ENCODE peak calls at places on chromosomes 6 and 20, in five cellular contexts. G is fibroblast of the aortic adventitia, D is IMR-90, Z is left lung, E is A549. Y is an unnamed sample.

GRCh38 chr6:134106702-134107101 is 54.3 kb upstream of the SLC2A12 start:
- DNase-seq in D (peak; percentile 39), Z (no peak), G (no peak), E (no peak), Y (no peak)

GRCh38 chr6:137589067-137589848 is 95.1 kb upstream of the OLIG3 start:
- DNase-seq in Z (no peak), E (peak; percentile 10), D (peak; percentile 50), G (peak; percentile 28), Y (no peak)

GRCh38 chr6:156396068-156396771 is 381.0 kb upstream of the ARID1B start:
- DNase-seq in Z (no peak), G (no peak), D (no peak), E (no peak), Y (no peak)

GRCh38 chr20:24497851-24498250 is 28.4 kb downstream of the SYNDIG1 start:
- DNase-seq in G (peak; percentile 58), Z (no peak), E (no peak), D (peak; percentile 33), Y (no peak)

GRCh38 chr6:52328721-52329120 is 33.2 kb upstream of the PAQR8 start:
- DNase-seq in Z (no peak), G (no peak), E (no peak), D (no peak), Y (no peak)

GRCh38 chr6:98487612-98488011 is 346.8 kb upstream of the POU3F2 start:
- DNase-seq in D (no peak), G (no peak), Z (peak; percentile 10), E (no peak), Y (no peak)

GRCh38 chr6:39111280-39111679 is 3.7 kb downstream of the SAYSD1 start:
- DNase-seq in E (no peak), D (no peak), Z (no peak), G (no peak), Y (no peak)

GRCh38 chr6:1497593-1498105 is 108.3 kb downstream of the FOXF2 start:
- DNase-seq in E (no peak), Z (no peak), D (no peak), G (no peak), Y (no peak)

GRCh38 chr6:135909737-135910387 is 58.4 kb downstream of the PDE7B start:
- DNase-seq in G (peak; percentile 62), D (peak; percentile 36), Z (no peak), E (peak; percentile 7), Y (peak; percentile 38)

GRCh38 chr20:33684533-33685327 is 1.5 kb downstream of the E2F1 start:
- DNase-seq in G (no peak), D (no peak), Z (no peak), E (no peak), Y (peak; percentile 48)

GRCh38 chr6:152595507-152595906 is 41.7 kb downstream of the SYNE1 start:
- DNase-seq in E (no peak), G (peak; percentile 37), Z (no peak), D (peak; percentile 17), Y (no peak)

GRCh38 chr20:35111141-35111888 is 18.7 kb upstream of the TRPC4AP start:
- DNase-seq in D (peak; percentile 87), E (no peak), Z (no peak), G (peak; percentile 81), Y (no peak)

GRCh38 chr6:17466707-17467106 is 73.3 kb downstream of the CAP2 start:
- DNase-seq in G (no peak), Z (no peak), E (peak; percentile 7), D (peak; percentile 46), Y (no peak)

GRCh38 chr20:37387519-37388269 is 41.8 kb downstream of the SRC start:
- DNase-seq in G (no peak), D (no peak), E (no peak), Z (no peak), Y (no peak)

GRCh38 chr20:45469336-45470261 is at the start of gene WFDC2:
- DNase-seq in D (no peak), G (no peak), E (no peak), Z (peak; percentile 86), Y (peak; percentile 68)

GRCh38 chr6:99189823-99190721 is 159.4 kb downstream of the FAXC start:
- DNase-seq in Z (no peak), D (no peak), E (no peak), G (no peak), Y (no peak)

GRCh38 chr6:21479140-21479539 is 114.4 kb upstream of the SOX4 start:
- DNase-seq in D (peak; percentile 23), Z (no peak), G (peak; percentile 71), E (no peak), Y (no peak)

GRCh38 chr20:60232380-60232779 is 274.2 kb downstream of the CDH26 start:
- DNase-seq in D (no peak), E (no peak), G (no peak), Z (no peak), Y (no peak)

GRCh38 chr20:5602346-5602745 is 147.9 kb upstream of the SHLD1 start:
- DNase-seq in Z (no peak), E (no peak), G (peak; percentile 50), D (peak; percentile 45), Y (no peak)

GRCh38 chr6:152004036-152004566 is 196.6 kb downstream of the ESR1 start:
- DNase-seq in G (peak; percentile 9), D (no peak), Z (no peak), E (no peak), Y (no peak)

GRCh38 chr6:15417811-15418210 is 171.9 kb downstream of the JARID2 start:
- DNase-seq in E (no peak), Z (no peak), G (no peak), D (peak; percentile 77), Y (no peak)

GRCh38 chr6:22399693-22400092 is 102.9 kb upstream of the PRL start:
- DNase-seq in E (no peak), G (no peak), D (peak; percentile 16), Z (no peak), Y (no peak)

GRCh38 chr6:98747246-98747645 is 87.1 kb upstream of the POU3F2 start:
- DNase-seq in G (no peak), D (no peak), E (no peak), Z (no peak), Y (no peak)

GRCh38 chr20:51624157-51624731 is 81.7 kb upstream of the NFATC2 start:
- DNase-seq in G (peak; percentile 48), D (peak; percentile 57), E (peak; percentile 75), Z (peak; percentile 80), Y (peak; percentile 82)

GRCh38 chr6:25248100-25248499 is 31.1 kb upstream of the CARMIL1 start:
- DNase-seq in D (peak; percentile 66), G (peak; percentile 52), E (no peak), Z (no peak), Y (no peak)

GRCh38 chr6:120805267-120805666 is 529.0 kb downstream of the TBC1D32 start:
- DNase-seq in D (no peak), G (no peak), E (no peak), Z (no peak), Y (no peak)

GRCh38 chr6:128632131-128632530 is 111.7 kb upstream of the PTPRK start:
- DNase-seq in Z (no peak), E (no peak), G (no peak), D (peak; percentile 20), Y (no peak)

GRCh38 chr6:111614833-111615582 is 9.3 kb upstream of the TRAF3IP2 start:
- DNase-seq in G (no peak), E (no peak), Z (no peak), D (no peak), Y (peak; percentile 51)
- TF ChIP-seq CTCF in G (no peak), E (no peak), Z (no peak), D (no peak), Y (no peak)

GRCh38 chr6:48086187-48086586 is 24.8 kb downstream of the PTCHD4 start:
- DNase-seq in D (no peak), E (no peak), G (no peak), Z (no peak), Y (no peak)
- TF ChIP-seq CTCF in D (peak; percentile 16), E (peak; percentile 6), G (peak; percentile 44), Z (no peak), Y (no peak)

GRCh38 chr20:6636209-6637159 is 131.0 kb upstream of the BMP2 start:
- DNase-seq in D (peak; percentile 69), E (peak; percentile 23), G (peak; percentile 77), Z (no peak), Y (peak; percentile 7)
- TF ChIP-seq CTCF in D (peak; percentile 66), E (peak; percentile 33), G (peak; percentile 63), Z (peak; percentile 27), Y (peak; percentile 36)

GRCh38 chr6:5676701-5677100 is 330.0 kb downstream of the NRN1 start:
- DNase-seq in G (no peak), Z (no peak), E (no peak), D (no peak), Y (no peak)
- TF ChIP-seq CTCF in G (no peak), Z (no peak), E (no peak), D (no peak), Y (no peak)

Y was measured in nephron progenitor cell.